ENCODE peak calls at places on chromosomes 4 and X, in nine cellular contexts. D, H, C, P, Z, I, A, G and Y are unnamed samples.

GRCh38 chr4:139628184-139629012 is 37.2 kb upstream of the MGST2 start:
- DNase-seq in C (no peak), G (no peak), P (no peak), I (no peak), D (no peak), A (no peak), H (peak; percentile 51), Z (no peak), Y (no peak)

GRCh38 chr4:40055873-40056721 is 553 bp upstream of the N4BP2 start:
- DNase-seq in A (peak; percentile 52), I (peak; percentile 85), P (no peak), D (peak; percentile 75), H (peak; percentile 74), C (peak; percentile 95), G (peak; percentile 75), Z (peak; percentile 91), Y (peak; percentile 50)

GRCh38 chr4:3313139-3313538 is 20.3 kb downstream of the RGS12 start:
- DNase-seq in Z (no peak), H (peak; percentile 14), G (no peak), D (no peak), I (no peak), P (no peak), A (no peak), C (no peak), Y (no peak)

GRCh38 chr4:10296730-10297129 is 160.5 kb downstream of the ZNF518B start:
- DNase-seq in C (no peak), A (no peak), G (no peak), I (peak; percentile 85), P (no peak), H (no peak), Z (no peak), D (no peak), Y (no peak)

GRCh38 chr4:151801547-151802516 is 41.0 kb upstream of the GATB start:
- DNase-seq in P (no peak), C (peak; percentile 49), D (peak; percentile 2), I (peak; percentile 42), Z (peak; percentile 67), G (peak; percentile 51), H (peak; percentile 59), A (no peak), Y (peak; percentile 35)

GRCh38 chr4:81455895-81456294 is 15.8 kb downstream of the RASGEF1B start:
- DNase-seq in H (no peak), A (no peak), G (no peak), C (peak; percentile 20), I (no peak), D (no peak), Z (no peak), P (no peak), Y (no peak)

GRCh38 chrX:12949927-12950656 is 24.8 kb upstream of the TMSB4X start:
- DNase-seq in Z (peak; percentile 94), I (peak; percentile 86), P (peak; percentile 72), G (peak; percentile 85), C (peak; percentile 83), H (no peak), D (peak; percentile 62), A (no peak), Y (peak; percentile 8)

GRCh38 chr4:73417973-73418372 is 13.9 kb downstream of the ALB start:
- DNase-seq in I (no peak), P (no peak), A (no peak), Z (peak; percentile 24), C (peak; percentile 7), G (no peak), H (no peak), D (no peak), Y (no peak)

DNA sequence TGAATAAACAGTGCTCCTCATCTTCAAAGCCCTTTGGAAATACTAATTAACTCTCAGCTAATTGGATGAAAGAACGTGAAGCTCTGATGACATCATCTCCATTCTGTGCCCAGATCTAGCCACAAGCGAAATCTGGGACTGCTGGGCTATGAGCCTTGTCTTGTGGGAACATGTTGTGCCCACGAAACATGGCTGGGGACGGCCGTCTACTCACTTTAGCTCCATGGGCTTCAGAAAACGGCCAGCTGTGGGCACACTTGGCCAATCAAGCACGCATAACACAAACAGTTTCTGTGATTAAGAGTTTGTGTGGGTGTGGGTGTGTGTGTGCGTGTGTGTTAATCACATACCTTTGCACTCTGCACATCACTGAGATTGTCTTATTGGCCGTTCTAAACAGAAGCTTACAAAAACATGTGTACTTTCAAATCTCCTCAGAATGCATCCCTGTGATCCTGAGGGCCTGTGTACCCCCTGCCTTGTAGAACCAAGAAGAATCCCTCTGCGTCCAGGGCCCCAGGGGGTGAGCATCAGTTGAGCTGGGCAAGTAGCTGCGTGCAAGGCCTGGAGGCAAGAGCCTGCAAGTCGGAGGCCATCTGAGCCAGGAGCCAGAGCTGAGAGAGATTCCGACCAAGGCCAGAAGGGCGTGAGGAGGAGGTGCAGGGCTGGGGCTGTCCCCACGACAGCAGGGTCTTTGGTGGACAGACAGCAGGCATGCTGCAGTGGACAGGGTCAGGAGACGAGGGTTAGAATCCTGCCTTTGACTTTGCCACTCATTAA is 18.7 kb upstream of the ZNF185 start:
- DNase-seq in D (no peak), G (no peak), H (no peak), P (no peak), Z (no peak), C (no peak), I (no peak), A (no peak), Y (peak; percentile 40)
- TF ChIP-seq CTCF in D (no peak), G (no peak), H (no peak), P (no peak), Z (no peak), C (no peak), I (no peak), A (no peak), Y (no peak)

GRCh38 chrX:47138171-47138570 is 6.3 kb downstream of the NDUFB11 start:
- DNase-seq in Z (no peak), D (no peak), I (no peak), P (no peak), A (no peak), H (no peak), G (no peak), C (no peak), Y (no peak)

GRCh38 chrX:47129157-47129878 is 15.2 kb downstream of the NDUFB11 start:
- DNase-seq in P (peak; percentile 84), D (peak; percentile 92), I (peak; percentile 94), A (peak; percentile 88), C (peak; percentile 94), Z (peak; percentile 97), H (peak; percentile 94), G (peak; percentile 97), Y (peak; percentile 95)

GRCh38 chrX:47129879-47130358 is 14.6 kb downstream of the NDUFB11 start:
- DNase-seq in H (no peak), C (no peak), Z (no peak), G (peak; percentile 5), P (no peak), I (no peak), A (no peak), D (no peak), Y (no peak)

DNA sequence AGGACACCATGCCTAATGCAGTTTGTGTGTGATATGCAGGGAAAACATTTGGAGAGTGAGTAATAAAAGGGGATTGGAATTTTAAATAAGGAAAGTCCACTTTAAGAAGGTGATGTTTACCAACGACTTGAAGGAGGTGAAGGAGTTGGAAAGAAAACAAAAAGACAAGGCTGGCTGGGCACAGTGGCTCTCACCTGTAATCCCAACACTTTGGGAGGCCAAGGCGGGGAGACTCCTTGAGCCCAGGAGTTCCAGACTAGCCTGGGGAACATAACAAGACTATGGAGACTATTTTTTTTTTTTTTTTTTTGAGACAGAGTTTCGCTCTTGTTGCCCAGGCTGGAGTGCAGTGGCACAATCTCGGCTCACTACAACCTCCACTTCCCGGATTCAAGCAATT is 11.0 kb downstream of the NDUFB11 start:
- DNase-seq in G (no peak), Z (no peak), P (no peak), A (no peak), H (no peak), D (no peak), I (no peak), C (no peak), Y (no peak)
- TF ChIP-seq CTCF in G (no peak), Z (no peak), P (no peak), A (no peak), H (no peak), D (no peak), I (no peak), C (no peak), Y (no peak)

GRCh38 chr4:38759077-38759789 is 23.6 kb downstream of the TLR10 start:
- DNase-seq in H (peak; percentile 67), Z (peak; percentile 81), D (no peak), G (peak; percentile 64), A (peak; percentile 33), C (peak; percentile 84), I (peak; percentile 52), P (no peak), Y (peak; percentile 42)

GRCh38 chr4:38762560-38762959 is 20.2 kb downstream of the TLR10 start:
- DNase-seq in I (no peak), G (no peak), P (no peak), D (no peak), C (peak; percentile 20), A (no peak), H (no peak), Z (no peak), Y (no peak)

GRCh38 chr4:38757945-38758344 is 24.8 kb downstream of the TLR10 start:
- DNase-seq in H (peak; percentile 69), G (no peak), C (peak; percentile 25), I (no peak), Z (peak; percentile 9), D (no peak), A (no peak), P (no peak), Y (no peak)

GRCh38 chr4:38760915-38761314 is 21.9 kb downstream of the TLR10 start:
- DNase-seq in D (no peak), I (no peak), H (no peak), C (peak; percentile 42), G (no peak), Z (no peak), A (no peak), P (no peak), Y (no peak)

DNA sequence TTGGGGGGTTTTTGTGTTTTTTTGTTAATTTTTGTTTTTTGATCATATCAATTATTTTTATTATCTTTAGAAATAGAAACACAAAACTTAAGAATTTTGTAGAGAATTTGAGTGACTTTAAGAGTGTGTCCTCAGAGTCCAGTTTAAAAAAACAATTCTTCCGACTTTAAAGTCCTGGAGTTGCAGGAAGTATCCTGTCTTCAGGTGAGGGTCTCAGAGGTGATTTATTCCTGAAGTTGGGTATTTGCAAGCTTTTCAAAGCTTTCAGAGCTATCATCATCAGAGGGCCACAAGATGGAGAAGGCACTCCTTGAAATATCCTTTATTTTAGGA is 23.0 kb downstream of the TLR10 start:
- DNase-seq in H (no peak), G (no peak), P (no peak), Z (no peak), A (no peak), I (no peak), D (no peak), C (no peak), Y (no peak)
- TF ChIP-seq CTCF in H (no peak), G (no peak), P (no peak), Z (no peak), A (no peak), I (peak; percentile 33), D (no peak), C (no peak), Y (peak; percentile 8)

DNA sequence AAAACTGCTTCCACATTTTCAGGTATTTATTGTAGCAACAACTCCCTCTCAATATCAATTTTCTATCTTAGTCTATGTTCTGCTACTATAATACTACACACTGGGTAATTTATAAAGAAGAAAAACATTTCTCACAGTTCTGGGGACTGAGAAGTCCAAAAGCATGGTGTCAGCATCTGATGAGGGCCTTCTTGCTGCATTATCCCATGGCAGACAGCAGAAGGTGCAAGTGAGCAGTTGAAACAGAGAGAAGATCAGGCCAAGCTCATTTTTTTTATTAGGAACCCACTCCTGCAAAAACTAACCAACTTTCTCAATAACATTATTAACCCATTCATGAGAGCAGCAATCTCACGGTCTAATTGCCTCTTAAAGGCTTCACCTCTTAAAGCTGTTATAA is 376.0 kb downstream of the RAB28 start:
- DNase-seq in H (no peak), P (no peak), A (no peak), I (no peak), D (no peak), C (no peak), G (no peak), Z (peak; percentile 2), Y (no peak)
- TF ChIP-seq CTCF in H (peak; percentile 27), P (no peak), A (no peak), I (no peak), D (peak; percentile 5), C (peak; percentile 31), G (no peak), Z (no peak), Y (no peak)